ENCODE peak calls at places on chromosomes 4 and X, in six cellular contexts. V is SK-N-SH, D is K562, G is HepG2, C is GM12878, M is GM12892. S is an unnamed sample.

GRCh38 chrX:130444641-130445336 is 43.0 kb downstream of the RBMX2 start:
- DNase-seq in D (no peak), C (no peak), V (no peak), M (no peak), G (no peak), S (no peak)

GRCh38 chrX:10360121-10360520 is 203.3 kb downstream of the CLCN4 start:
- DNase-seq in G (no peak), D (no peak), M (no peak), V (peak), C (no peak), S (no peak)

GRCh38 chr4:119623025-119623424 is 5.6 kb downstream of the PDE5A start:
- DNase-seq in D (no peak), G (no peak), C (no peak), M (no peak), V (no peak), S (no peak)

GRCh38 chr4:53476232-53477037 is 99.0 kb downstream of the FIP1L1 start:
- DNase-seq in C (no peak), M (no peak), G (no peak), V (no peak), D (peak), S (no peak)

GRCh38 chr4:93444860-93445259 is 383.7 kb upstream of the ATOH1 start:
- DNase-seq in D (no peak), C (no peak), V (no peak), M (no peak), G (no peak), S (no peak)

GRCh38 chrX:132704769-132705168 is 215.9 kb upstream of the MBNL3 start:
- DNase-seq in G (no peak), V (no peak), C (no peak), M (no peak), D (no peak), S (no peak)

GRCh38 chr4:48498895-48499294 is 8.8 kb downstream of the ZAR1 start:
- DNase-seq in G (no peak), V (no peak), M (no peak), C (no peak), D (no peak), S (no peak)

GRCh38 chrX:54042609-54043010 is 1.7 kb downstream of the PHF8 start:
- DNase-seq in D (peak), V (peak), C (no peak), M (peak), G (peak), S (peak)

GRCh38 chr4:39514888-39515401 is 12.3 kb downstream of the UGDH start:
- DNase-seq in C (no peak), D (peak), M (no peak), G (peak), V (no peak), S (no peak)

GRCh38 chrX:14964500-14964899 is 91.3 kb downstream of the MOSPD2 start:
- DNase-seq in D (no peak), G (no peak), V (no peak), M (no peak), C (no peak), S (no peak)

GRCh38 chr4:161949941-161950725 is 213.7 kb downstream of the FSTL5 start:
- DNase-seq in G (no peak), M (no peak), C (no peak), D (no peak), V (no peak), S (no peak)

GRCh38 chr4:87856816-87857215 is 24.0 kb downstream of the MEPE start:
- DNase-seq in G (peak), D (no peak), M (no peak), V (no peak), C (no peak), S (no peak)

GRCh38 chrX:20521245-20521644 is 254.5 kb upstream of the RPS6KA3 start:
- DNase-seq in M (no peak), C (no peak), D (no peak), G (no peak), V (no peak), S (no peak)

GRCh38 chrX:49166914-49167739 is 4.6 kb downstream of the MAGIX start:
- DNase-seq in V (peak), M (no peak), G (no peak), C (peak), D (peak), S (no peak)

GRCh38 chr4:41866799-41867677 is 68.2 kb upstream of the TMEM33 start:
- DNase-seq in C (no peak), M (no peak), V (no peak), D (no peak), G (no peak), S (no peak)

GRCh38 chr4:15130441-15130840 is 128.2 kb downstream of the CPEB2 start:
- DNase-seq in C (no peak), V (no peak), M (no peak), G (no peak), D (no peak), S (no peak)

GRCh38 chr4:88860594-88860993 is 163.0 kb upstream of the NAP1L5 start:
- DNase-seq in G (no peak), C (no peak), D (no peak), V (no peak), M (no peak), S (no peak)

GRCh38 chr4:152307669-152308068 is 228.2 kb downstream of the FBXW7 start:
- DNase-seq in M (no peak), V (no peak), G (no peak), C (no peak), D (peak), S (no peak)

GRCh38 chr4:99087887-99088484 is 602 bp downstream of the ADH5 start:
- DNase-seq in G (peak), V (peak), C (no peak), D (peak), M (peak), S (peak)

GRCh38 chrX:53004038-53004437 is 44.6 kb upstream of the GPR173 start:
- DNase-seq in D (no peak), M (no peak), G (no peak), C (no peak), V (no peak), S (no peak)

GRCh38 chr4:77699731-77700210 is 94.2 kb downstream of the CXCL13 start:
- DNase-seq in C (no peak), G (peak), D (peak), V (peak), M (no peak), S (no peak)

GRCh38 chr4:170657761-170658160 is 568.0 kb upstream of the AADAT start:
- DNase-seq in V (no peak), G (no peak), D (no peak), C (no peak), M (no peak), S (no peak)

GRCh38 chrX:31271615-31272471 is 200.0 kb upstream of the FTHL17 start:
- DNase-seq in C (no peak), M (no peak), G (no peak), V (no peak), D (no peak), S (no peak)

GRCh38 chr4:25970241-25970675 is 56.2 kb downstream of the SMIM20 start:
- DNase-seq in M (peak), C (no peak), G (no peak), V (no peak), D (no peak), S (peak)

GRCh38 chrX:153948847-153949819 is 4.7 kb upstream of the RENBP start:
- DNase-seq in C (no peak), G (no peak), D (peak), M (no peak), V (no peak), S (no peak)

GRCh38 chrX:47235691-47236103 is 2.9 kb downstream of the USP11 start:
- DNase-seq in C (no peak), D (no peak), G (peak), M (no peak), V (no peak), S (no peak)

GRCh38 chr4:76582074-76582816 is 147.2 kb downstream of the SHROOM3 start:
- DNase-seq in M (no peak), V (peak), G (no peak), C (no peak), D (no peak), S (no peak)

GRCh38 chr4:161931089-161931488 is 232.7 kb downstream of the FSTL5 start:
- DNase-seq in M (no peak), G (no peak), D (no peak), C (no peak), V (no peak), S (no peak)

GRCh38 chrX:2172359-2172758 is 328.4 kb downstream of the DHRSX start:
- DNase-seq in D (no peak), V (no peak), C (no peak), G (no peak), M (no peak), S (no peak)

GRCh38 chr4:151709071-151709470 is 51.7 kb downstream of the GATB start:
- DNase-seq in M (no peak), V (no peak), C (no peak), G (no peak), D (no peak), S (no peak)

GRCh38 chrX:138847930-138848329 is 136.4 kb upstream of the FGF13 start:
- DNase-seq in D (no peak), M (no peak), C (no peak), G (no peak), V (no peak), S (no peak)

GRCh38 chr4:73761856-73762255 is 21.5 kb downstream of the CXCL8 start:
- DNase-seq in V (no peak), G (no peak), M (no peak), D (no peak), C (no peak), S (no peak)

GRCh38 chr4:60223098-60223497 is 977.0 kb upstream of the ADGRL3 start:
- DNase-seq in D (no peak), G (no peak), V (no peak), C (no peak), M (no peak), S (no peak)

GRCh38 chr4:73816814-73817213 is 19.7 kb upstream of the CXCL6 start:
- DNase-seq in G (no peak), M (no peak), V (no peak), D (no peak), C (no peak), S (no peak)

GRCh38 chr4:138348055-138348454 is 105.9 kb upstream of the SLC7A11 start:
- DNase-seq in G (peak), M (no peak), D (no peak), C (peak), V (no peak), S (no peak)

GRCh38 chr4:108787106-108787505 is 24.3 kb upstream of the ETNPPL start:
- DNase-seq in D (no peak), G (no peak), C (no peak), V (no peak), M (no peak), S (no peak)

GRCh38 chr4:139223682-139224317 is 46.8 kb upstream of the ELF2 start:
- DNase-seq in G (no peak), V (no peak), M (no peak), C (no peak), D (peak), S (no peak)

GRCh38 chr4:46392421-46392820 is 2.5 kb upstream of the GABRA2 start:
- DNase-seq in V (peak), M (no peak), D (no peak), C (no peak), G (no peak), S (no peak)
- TF ChIP-seq TAF1 in V (no peak), M (no peak), D (no peak), C (no peak), G (no peak), S (no peak)

DNA sequence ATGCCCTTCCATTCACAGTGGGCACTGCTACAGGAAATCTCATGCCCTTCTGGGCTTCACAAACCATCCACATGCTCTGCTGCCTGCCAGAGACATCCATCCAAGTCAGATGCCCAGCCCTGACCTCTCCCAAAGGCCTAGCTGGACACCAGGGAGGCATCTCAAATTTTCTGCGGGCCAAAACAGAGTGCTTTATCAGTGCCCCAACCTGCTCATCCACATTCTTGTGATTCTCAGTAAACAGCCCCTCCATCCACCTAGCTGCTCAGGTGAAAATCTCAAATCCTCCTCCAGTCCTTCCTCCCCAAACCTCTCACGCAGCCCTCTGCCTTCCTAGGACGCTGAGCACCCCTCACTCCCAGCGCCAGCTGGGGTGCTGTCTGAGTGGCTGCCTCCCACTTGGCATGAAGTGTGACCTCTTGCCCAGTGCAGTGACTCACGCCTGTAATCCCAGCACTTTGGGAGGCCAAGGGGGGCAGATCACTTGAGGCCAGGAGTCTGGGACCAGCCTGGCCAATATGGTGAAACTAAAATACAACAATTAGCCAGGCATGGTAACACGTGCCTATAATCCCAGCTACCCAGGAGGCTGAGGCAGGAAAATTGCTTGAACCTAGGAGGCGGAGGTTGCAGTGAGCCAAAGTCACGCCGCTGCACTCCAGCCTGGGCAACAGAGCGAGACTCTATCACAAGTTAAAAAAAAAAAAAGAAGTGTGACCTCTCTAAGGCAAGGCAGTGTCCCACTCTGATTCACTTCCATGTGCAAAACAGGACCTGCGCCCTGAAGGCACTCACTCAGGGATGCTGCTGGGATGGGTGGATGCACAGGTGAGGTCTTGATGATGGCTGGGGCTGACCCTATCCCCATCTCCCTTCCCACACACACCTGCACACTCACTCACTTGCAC is 1.7 kb upstream of the AFAP1 start:
- DNase-seq in C (no peak), G (no peak), V (no peak), D (no peak), M (no peak), S (no peak)
- TF ChIP-seq POLR2AphosphoS5 in C (no peak), G (no peak), V (no peak), D (no peak), M (no peak), S (no peak)

GRCh38 chr4:74969507-74970474 is 36.9 kb downstream of the PARM1 start:
- DNase-seq in V (peak), M (no peak), D (peak), G (no peak), C (no peak), S (no peak)
- TF ChIP-seq TAF1 in V (no peak), M (no peak), D (no peak), G (no peak), C (no peak), S (no peak)

GRCh38 chrX:50648151-50648550 is 165.8 kb downstream of the SHROOM4 start:
- DNase-seq in M (no peak), D (no peak), C (no peak), G (no peak), V (no peak), S (no peak)
- TF ChIP-seq POLR2AphosphoS5 in M (no peak), D (no peak), C (no peak), G (no peak), V (no peak), S (no peak)

GRCh38 chr4:121597346-121597934 is 99.3 kb downstream of the ANXA5 start:
- DNase-seq in G (no peak), D (no peak), M (no peak), C (no peak), V (no peak), S (no peak)
- TF ChIP-seq TAF1 in G (no peak), D (no peak), M (no peak), C (no peak), V (no peak), S (no peak)

GRCh38 chr4:94739741-94740140 is 18.0 kb upstream of the BMPR1B start:
- DNase-seq in V (no peak), C (no peak), M (no peak), D (no peak), G (no peak), S (no peak)
- TF ChIP-seq POLR2AphosphoS5 in V (no peak), C (no peak), M (no peak), D (no peak), G (no peak), S (no peak)

DNA sequence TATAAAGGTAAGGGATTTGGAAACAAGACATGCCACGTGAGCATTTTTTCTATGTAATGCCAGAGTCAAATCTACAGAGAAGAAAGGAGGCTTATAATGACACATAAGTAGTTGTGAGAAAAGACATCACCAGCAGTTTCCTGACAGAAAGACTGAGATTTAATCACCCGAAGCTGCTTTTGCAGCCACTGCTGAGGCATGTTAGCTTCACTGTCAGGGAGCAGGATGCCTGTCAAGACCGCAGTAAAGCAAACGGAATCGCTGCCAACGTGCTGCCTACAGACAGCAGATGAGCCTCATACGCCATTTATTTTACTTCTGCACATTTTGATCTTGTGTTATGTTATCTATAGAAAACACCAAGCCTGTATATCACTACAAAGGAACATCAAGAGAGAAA is 68.7 kb upstream of the NDST3 start:
- DNase-seq in D (no peak), V (peak), C (no peak), M (no peak), G (no peak), S (no peak)
- TF ChIP-seq TAF1 in D (no peak), V (no peak), C (no peak), M (no peak), G (no peak), S (no peak)

GRCh38 chr4:154491341-154491679 is 289 bp downstream of the DCHS2 start:
- DNase-seq in M (peak), C (no peak), D (no peak), V (peak), G (no peak), S (peak)
- TF ChIP-seq POLR2AphosphoS5 in M (no peak), C (no peak), D (no peak), V (no peak), G (no peak), S (no peak)

GRCh38 chr4:133581971-133582619 is 433.0 kb downstream of the PCDH10 start:
- DNase-seq in V (no peak), C (no peak), G (no peak), D (no peak), M (no peak), S (no peak)
- TF ChIP-seq TAF1 in V (no peak), C (no peak), G (no peak), D (no peak), M (no peak), S (no peak)

S was measured in GM12891.